ENCODE peak calls at places on chromosomes 11 and 22, in nine cellular contexts. Y, D, N, O, T, B, J, M and H are unnamed samples.

GRCh38 chr11:102120006-102120405 is 9.8 kb downstream of the YAP1 start:
- DNase-seq in O (no peak), Y (peak), D (no peak), B (no peak), J (no peak), M (peak), N (no peak), T (no peak), H (no peak)

GRCh38 chr11:82776377-82776776 is 42.7 kb upstream of the FAM181B start:
- DNase-seq in M (no peak), N (no peak), B (no peak), Y (peak), O (no peak), J (no peak), D (peak), T (no peak), H (no peak)

GRCh38 chr11:60950933-60951610 is 904 bp downstream of the SLC15A3 start:
- DNase-seq in O (peak), Y (no peak), B (peak), T (no peak), J (no peak), M (peak), D (no peak), N (no peak), H (no peak)

GRCh38 chr11:17684550-17684949 is 34.8 kb upstream of the MYOD1 start:
- DNase-seq in B (no peak), M (no peak), Y (no peak), D (no peak), N (no peak), O (no peak), J (no peak), T (no peak), H (no peak)

GRCh38 chr11:130211781-130212401 is 52.3 kb downstream of the ST14 start:
- DNase-seq in J (no peak), M (no peak), Y (no peak), N (peak), O (no peak), B (peak), T (no peak), D (no peak), H (no peak)

GRCh38 chr22:29454186-29454745 is 15.9 kb downstream of the RFPL1 start:
- DNase-seq in J (no peak), T (no peak), D (no peak), Y (no peak), M (no peak), B (no peak), O (no peak), N (no peak), H (no peak)

GRCh38 chr11:110921742-110922200 is 209.5 kb upstream of the ARHGAP20 start:
- DNase-seq in Y (peak), O (no peak), M (peak), D (no peak), T (no peak), N (no peak), J (peak), B (no peak), H (no peak)

GRCh38 chr11:96113100-96113710 is 189.3 kb upstream of the MTMR2 start:
- DNase-seq in T (peak), M (peak), N (no peak), B (no peak), O (no peak), D (peak), Y (peak), J (peak), H (no peak)

GRCh38 chr11:134517115-134517514 is 105.1 kb upstream of the B3GAT1 start:
- DNase-seq in B (no peak), O (no peak), D (no peak), J (no peak), T (no peak), M (no peak), N (no peak), Y (no peak), H (no peak)

GRCh38 chr11:8006349-8006977 is 19.3 kb downstream of the EIF3F start:
- DNase-seq in D (peak), O (peak), T (no peak), B (peak), N (peak), Y (peak), M (peak), J (peak), H (no peak)

GRCh38 chr22:48438791-48439559 is 1388.7 kb downstream of the BRD1 start:
- DNase-seq in J (no peak), B (no peak), M (no peak), O (no peak), Y (no peak), T (no peak), N (no peak), D (no peak), H (peak)

GRCh38 chr11:30992513-30992849 is 377.1 kb downstream of the DCDC1 start:
- DNase-seq in N (no peak), J (no peak), T (no peak), D (no peak), O (no peak), B (no peak), Y (peak), M (no peak), H (no peak)

GRCh38 chr11:35321532-35322320 is 97.6 kb downstream of the SLC1A2 start:
- DNase-seq in N (no peak), M (peak), Y (peak), T (peak), D (peak), J (peak), O (no peak), B (no peak), H (peak)

GRCh38 chr11:39435641-39436040 is 2023.8 kb downstream of the LRRC4C start:
- DNase-seq in J (no peak), O (no peak), N (no peak), D (no peak), B (no peak), M (no peak), Y (no peak), T (no peak), H (no peak)

GRCh38 chr22:21837184-21837979 is 30.1 kb downstream of the MAPK1 start:
- DNase-seq in J (no peak), O (no peak), B (no peak), T (peak), N (no peak), M (peak), D (peak), Y (peak), H (peak)

GRCh38 chr11:119315139-119316016 is 1.6 kb downstream of the MCAM start:
- DNase-seq in M (no peak), T (no peak), Y (no peak), B (peak), D (no peak), N (peak), O (peak), J (no peak), H (no peak)

GRCh38 chr11:43518407-43519165 is 159.9 kb downstream of the TTC17 start:
- DNase-seq in M (no peak), Y (peak), T (no peak), D (peak), B (no peak), N (no peak), O (no peak), J (no peak), H (no peak)

GRCh38 chr11:927871-928270 is 2.2 kb downstream of the AP2A2 start:
- DNase-seq in J (no peak), Y (no peak), B (no peak), O (no peak), M (no peak), N (peak), D (no peak), T (no peak), H (no peak)

GRCh38 chr11:86800076-86800955 is at the start of gene PRSS23:
- DNase-seq in T (no peak), N (peak), M (peak), D (peak), O (peak), J (peak), Y (peak), B (peak), H (no peak)

GRCh38 chr22:46287873-46288751 is 8.6 kb upstream of the GTSE1 start:
- DNase-seq in D (no peak), N (peak), Y (no peak), M (no peak), B (peak), T (no peak), J (no peak), O (no peak), H (no peak)

GRCh38 chr11:45745065-45745811 is 59.7 kb upstream of the SLC35C1 start:
- DNase-seq in T (no peak), N (no peak), M (no peak), O (no peak), Y (peak), J (no peak), D (no peak), B (no peak), H (no peak)

GRCh38 chr11:102452461-102453285 is at the start of gene TMEM123:
- DNase-seq in B (peak), J (peak), M (peak), Y (peak), N (peak), T (no peak), D (peak), O (peak), H (no peak)

GRCh38 chr11:82756765-82757650 is 23.3 kb upstream of the FAM181B start:
- DNase-seq in M (no peak), T (no peak), J (no peak), D (no peak), N (no peak), Y (no peak), B (no peak), O (no peak), H (no peak)

GRCh38 chr11:114172055-114172861 is 112.7 kb downstream of the ZBTB16 start:
- DNase-seq in Y (no peak), D (no peak), T (no peak), M (no peak), B (no peak), O (no peak), J (no peak), N (no peak), H (no peak)

GRCh38 chr11:106540001-106540400 is 462.5 kb downstream of the AASDHPPT start:
- DNase-seq in Y (no peak), J (no peak), M (no peak), D (no peak), B (no peak), T (no peak), N (no peak), O (no peak), H (no peak)

GRCh38 chr11:45105233-45105992 is 41.0 kb upstream of the PRDM11 start:
- DNase-seq in O (peak), B (peak), D (peak), M (peak), T (no peak), J (peak), Y (peak), N (peak), H (no peak)